ENCODE peak calls at places on chromosomes 3 and 15, in seven cellular contexts. X is Peyer's patch; B is EH; C is AG10803; L is NCI-H2171 treated with DMSO at 0.1 percent for 48 hours; Z is stimulated activated CD4-positive, alpha-beta T cell treated with anti-CD3 and anti-CD28 coated beads, Interleukin-2, amount 100 ng/mL, for 4 hours; S is AG08396. F is an unnamed sample.

GRCh38 chr3:37997321-37997720 is 6.7 kb downstream of the VILL start:
- DNase-seq in B (no peak), S (no peak), X (no peak), Z (no peak), L (no peak), C (no peak), F (peak; percentile 86)

GRCh38 chr3:73719877-73720276 is 95.1 kb upstream of the PDZRN3 start:
- DNase-seq in S (no peak), X (no peak), C (peak; percentile 44), B (peak; percentile 42), Z (no peak), L (no peak), F (no peak)

GRCh38 chr3:111715911-111716523 is 120.9 kb upstream of the ZBED2 start:
- DNase-seq in X (peak; percentile 26), Z (no peak), C (peak; percentile 35), S (peak; percentile 36), B (peak; percentile 76), L (peak; percentile 12), F (no peak)

GRCh38 chr15:58495836-58496501 is 64.2 kb downstream of the LIPC start:
- DNase-seq in L (no peak), Z (no peak), X (no peak), C (no peak), B (no peak), S (no peak), F (no peak)

GRCh38 chr3:124969963-124970722 is 35.6 kb upstream of the MUC13 start:
- DNase-seq in L (no peak), C (no peak), S (no peak), X (no peak), Z (no peak), B (no peak), F (no peak)

GRCh38 chr3:44055951-44056350 is 185.7 kb upstream of the TOPAZ1 start:
- DNase-seq in Z (no peak), S (peak; percentile 21), C (peak; percentile 73), X (no peak), B (peak; percentile 85), L (no peak), F (no peak)

GRCh38 chr15:35505816-35506215 is 40.1 kb downstream of the DPH6 start:
- DNase-seq in L (no peak), B (no peak), C (no peak), Z (no peak), S (no peak), X (no peak), F (no peak)

GRCh38 chr15:23565395-23566069 is at the start of gene MKRN3:
- DNase-seq in L (peak; percentile 89), S (no peak), Z (peak; percentile 22), C (peak; percentile 79), B (no peak), X (no peak), F (no peak)

GRCh38 chr3:36212291-36212690 is 168.0 kb upstream of the STAC start:
- DNase-seq in Z (no peak), S (no peak), L (peak; percentile 43), C (peak; percentile 91), B (peak; percentile 80), X (no peak), F (no peak)

GRCh38 chr3:11289864-11290263 is 17.7 kb downstream of the ATG7 start:
- DNase-seq in S (no peak), Z (no peak), C (no peak), X (no peak), B (no peak), L (no peak), F (no peak)

GRCh38 chr3:126053513-126053912 is 30.4 kb downstream of the SLC41A3 start:
- DNase-seq in Z (no peak), L (no peak), C (no peak), X (no peak), S (no peak), B (peak; percentile 6), F (no peak)

GRCh38 chr3:49164983-49165720 is 979 bp downstream of the CCDC71 start:
- DNase-seq in C (no peak), S (peak; percentile 35), X (no peak), Z (no peak), B (peak; percentile 11), L (peak; percentile 16), F (no peak)

GRCh38 chr3:169150874-169151273 is 512.6 kb downstream of the MECOM start:
- DNase-seq in S (no peak), B (no peak), X (no peak), L (no peak), Z (no peak), C (no peak), F (no peak)

GRCh38 chr3:63753567-63753966 is 65.5 kb upstream of the C3orf49 start:
- DNase-seq in S (peak; percentile 13), B (peak; percentile 48), X (no peak), L (no peak), Z (no peak), C (peak; percentile 21), F (no peak)

GRCh38 chr3:117523407-117523806 is 813.8 kb downstream of the TUSC7 start:
- DNase-seq in X (no peak), L (no peak), B (no peak), S (no peak), C (no peak), Z (no peak), F (no peak)

GRCh38 chr3:99919694-99920093 is 102.0 kb downstream of the CMSS1 start:
- DNase-seq in L (no peak), C (no peak), Z (no peak), X (no peak), B (no peak), S (no peak), F (no peak)

GRCh38 chr3:163971861-163972260 is 1106.4 kb downstream of the SI start:
- DNase-seq in C (no peak), X (no peak), B (no peak), Z (no peak), S (no peak), L (no peak), F (no peak)

GRCh38 chr3:17972030-17972429 is 229.6 kb upstream of the TBC1D5 start:
- DNase-seq in X (no peak), B (no peak), Z (no peak), L (no peak), S (no peak), C (no peak), F (no peak)

GRCh38 chr15:64740361-64741170 is 34.8 kb downstream of the RBPMS2 start:
- DNase-seq in C (peak; percentile 54), S (peak; percentile 85), L (no peak), X (no peak), Z (no peak), B (peak; percentile 65), F (no peak)

GRCh38 chr15:78234515-78235040 is at the start of gene ACSBG1:
- DNase-seq in C (no peak), X (no peak), Z (no peak), B (no peak), L (no peak), S (no peak), F (no peak)

GRCh38 chr15:82950746-82951370 is 1.7 kb downstream of the HOMER2 start:
- DNase-seq in C (peak; percentile 3), B (no peak), S (no peak), X (no peak), L (peak; percentile 20), Z (no peak), F (no peak)

GRCh38 chr3:179735321-179735720 is 82.5 kb downstream of the USP13 start:
- DNase-seq in S (no peak), C (no peak), L (no peak), X (no peak), Z (no peak), B (no peak), F (no peak)

GRCh38 chr3:80533553-80533952 is 765.8 kb upstream of the ROBO1 start:
- DNase-seq in C (no peak), L (no peak), X (no peak), S (no peak), B (no peak), Z (no peak), F (no peak)

GRCh38 chr15:100951965-100952364 is 32.8 kb downstream of the LRRK1 start:
- DNase-seq in S (no peak), Z (no peak), X (no peak), C (no peak), B (no peak), L (no peak), F (no peak)

GRCh38 chr3:111073186-111073585 is 1.6 kb downstream of the NECTIN3 start:
- DNase-seq in Z (no peak), C (peak; percentile 38), X (no peak), S (peak; percentile 10), B (peak; percentile 64), L (no peak), F (no peak)

GRCh38 chr3:188385295-188385694 is 231.3 kb downstream of the LPP start:
- DNase-seq in Z (no peak), S (no peak), B (peak; percentile 58), C (no peak), X (no peak), L (no peak), F (no peak)

GRCh38 chr3:194351080-194351672 is at the start of gene CPN2:
- DNase-seq in S (no peak), B (no peak), C (no peak), L (no peak), X (no peak), Z (no peak), F (no peak)

F was measured in chondrocyte.